ENCODE peak calls at places on chromosomes 11 and 22, in eight cellular contexts. R, G, B, J, A, T, X and K are unnamed samples.

GRCh38 chr11:134341805-134342571 is 10.2 kb downstream of the GLB1L2 start:
- DNase-seq in J (no peak), G (no peak), A (no peak), B (no peak), X (peak; percentile 26), R (no peak), T (no peak), K (no peak)

GRCh38 chr11:15412054-15412453 is 297.3 kb downstream of the INSC start:
- DNase-seq in J (no peak), X (no peak), A (no peak), G (no peak), R (no peak), T (no peak), B (no peak), K (no peak)

GRCh38 chr22:30611197-30611596 is 4.2 kb downstream of the TCN2 start:
- DNase-seq in T (no peak), R (peak; percentile 46), X (no peak), B (no peak), G (no peak), J (no peak), A (no peak), K (no peak)

GRCh38 chr11:21710791-21711190 is 482.1 kb upstream of the ANO5 start:
- DNase-seq in R (no peak), A (no peak), J (no peak), T (no peak), X (no peak), B (no peak), G (no peak), K (no peak)

GRCh38 chr22:48301421-48301820 is 1526.3 kb downstream of the BRD1 start:
- DNase-seq in R (no peak), X (peak; percentile 50), T (no peak), G (no peak), J (no peak), B (no peak), A (no peak), K (no peak)

GRCh38 chr11:9675691-9676090 is 11.8 kb downstream of the SWAP70 start:
- DNase-seq in X (no peak), A (no peak), B (no peak), T (no peak), J (no peak), R (no peak), G (no peak), K (no peak)

GRCh38 chr22:46931881-46932280 is 169.4 kb downstream of the TBC1D22A start:
- DNase-seq in X (peak; percentile 44), A (no peak), T (no peak), B (no peak), G (no peak), R (no peak), J (no peak), K (no peak)

GRCh38 chr11:11760838-11761237 is 80.9 kb upstream of the USP47 start:
- DNase-seq in T (no peak), J (no peak), B (no peak), A (no peak), R (no peak), G (no peak), X (no peak), K (no peak)

GRCh38 chr11:134124660-134125451 is 56.0 kb downstream of the JAM3 start:
- DNase-seq in T (peak; percentile 45), X (peak; percentile 63), A (peak; percentile 51), B (no peak), J (peak; percentile 62), R (peak; percentile 4), G (peak; percentile 35), K (peak; percentile 5)

GRCh38 chr11:121059605-121060004 is 35.7 kb downstream of the TBCEL start:
- DNase-seq in T (no peak), R (no peak), A (no peak), X (no peak), J (no peak), B (no peak), G (no peak), K (no peak)

GRCh38 chr11:121067026-121067425 is 34.0 kb upstream of the TECTA start:
- DNase-seq in R (no peak), X (no peak), A (no peak), B (no peak), T (no peak), J (no peak), G (no peak), K (no peak)

GRCh38 chr11:121067453-121067852 is 33.6 kb upstream of the TECTA start:
- DNase-seq in G (no peak), T (no peak), R (no peak), J (no peak), X (no peak), A (no peak), B (no peak), K (no peak)

GRCh38 chr11:121066623-121067022 is 34.4 kb upstream of the TECTA start:
- DNase-seq in G (no peak), R (no peak), B (no peak), A (no peak), X (no peak), J (no peak), T (no peak), K (no peak)

DNA sequence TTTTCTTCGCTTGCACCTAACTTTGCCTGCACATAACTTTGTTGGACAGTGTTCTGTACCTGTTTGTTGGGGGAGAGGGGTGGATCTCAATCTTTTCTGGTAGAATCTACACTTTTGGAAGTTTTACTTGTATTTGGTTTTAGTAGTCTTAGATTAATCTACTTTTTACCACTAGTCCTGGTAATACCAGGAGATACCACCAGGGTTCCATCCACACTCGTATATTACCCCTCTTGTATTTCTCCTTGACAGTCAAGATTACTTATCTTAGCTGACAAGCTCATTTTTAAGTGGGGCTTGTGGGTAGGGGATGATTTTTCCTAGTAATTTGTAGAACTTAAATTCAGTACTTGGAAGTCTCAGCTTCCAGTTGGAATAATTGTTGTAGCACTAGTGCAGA is 37.3 kb upstream of the TECTA start:
- DNase-seq in G (no peak), X (no peak), B (no peak), A (no peak), J (no peak), T (no peak), R (peak; percentile 3), K (no peak)
- TF ChIP-seq CTCF in G (peak; percentile 55), X (peak; percentile 51), B (peak; percentile 41), A (peak; percentile 22), J (peak; percentile 52), T (peak; percentile 41), R (peak; percentile 74), K (peak; percentile 37)

GRCh38 chr22:19718255-19719054 is 4.2 kb downstream of the SEPTIN5 start:
- DNase-seq in A (no peak), T (no peak), G (no peak), X (no peak), R (no peak), J (no peak), B (no peak), K (no peak)
- TF ChIP-seq CTCF in A (no peak), T (no peak), G (peak; percentile 57), X (no peak), R (peak; percentile 13), J (peak; percentile 21), B (no peak), K (peak; percentile 15)

GRCh38 chr22:29194269-29194668 is 11.4 kb upstream of the EMID1 start:
- DNase-seq in X (no peak), J (no peak), A (no peak), R (no peak), B (no peak), T (no peak), G (no peak), K (no peak)
- TF ChIP-seq CTCF in X (no peak), J (no peak), A (no peak), R (peak; percentile 24), B (no peak), T (peak; percentile 23), G (no peak), K (no peak)

GRCh38 chr11:132311703-132312102 is 941.3 kb downstream of the NTM start:
- DNase-seq in R (no peak), X (no peak), G (no peak), J (no peak), B (no peak), A (no peak), T (no peak), K (no peak)

GRCh38 chr11:132310390-132311375 is 940.3 kb downstream of the NTM start:
- DNase-seq in X (no peak), B (no peak), A (no peak), G (no peak), R (no peak), T (no peak), J (no peak), K (no peak)

GRCh38 chr11:132307309-132308020 is 937.0 kb downstream of the NTM start:
- DNase-seq in X (peak; percentile 69), A (no peak), T (no peak), J (no peak), B (no peak), G (no peak), R (no peak), K (no peak)

GRCh38 chr11:132312161-132312560 is 941.7 kb downstream of the NTM start:
- DNase-seq in G (no peak), X (no peak), A (no peak), R (peak; percentile 45), T (no peak), B (peak; percentile 33), J (no peak), K (no peak)

GRCh38 chr11:132312616-132313210 is 942.3 kb downstream of the NTM start:
- DNase-seq in G (no peak), B (no peak), R (peak; percentile 31), J (no peak), T (no peak), A (no peak), X (no peak), K (no peak)
- TF ChIP-seq CTCF in G (no peak), B (peak; percentile 74), R (peak; percentile 87), J (peak; percentile 68), T (peak; percentile 73), A (peak; percentile 32), X (peak; percentile 68), K (no peak)

GRCh38 chr11:64088159-64089026 is 52.7 kb downstream of the FLRT1 start:
- DNase-seq in X (no peak), T (no peak), G (no peak), J (no peak), A (no peak), B (no peak), R (no peak), K (no peak)
- TF ChIP-seq CTCF in X (peak; percentile 16), T (peak; percentile 58), G (no peak), J (no peak), A (no peak), B (peak; percentile 60), R (peak; percentile 62), K (no peak)

GRCh38 chr22:44333847-44334635 is 21.3 kb upstream of the SHISAL1 start:
- DNase-seq in X (no peak), A (no peak), T (no peak), R (no peak), J (no peak), G (no peak), B (no peak), K (no peak)

GRCh38 chr22:44332946-44333345 is 20.2 kb upstream of the SHISAL1 start:
- DNase-seq in G (no peak), A (no peak), B (no peak), X (no peak), T (no peak), R (no peak), J (no peak), K (no peak)

GRCh38 chr22:44330727-44331660 is 18.2 kb upstream of the SHISAL1 start:
- DNase-seq in X (no peak), T (no peak), A (no peak), B (no peak), R (no peak), G (no peak), J (no peak), K (no peak)

GRCh38 chr22:44330188-44330726 is 17.5 kb upstream of the SHISAL1 start:
- DNase-seq in T (no peak), R (no peak), G (no peak), J (no peak), X (no peak), A (no peak), B (no peak), K (no peak)

GRCh38 chr22:44331881-44332714 is 19.3 kb upstream of the SHISAL1 start:
- DNase-seq in T (no peak), G (no peak), A (no peak), B (no peak), J (peak; percentile 37), X (no peak), R (no peak), K (no peak)
- TF ChIP-seq CTCF in T (no peak), G (no peak), A (no peak), B (no peak), J (peak; percentile 27), X (no peak), R (no peak), K (no peak)